ENCODE peak calls at places on chromosome 6, in five cellular contexts. F, R, M, Y and I are unnamed samples.

GRCh38 chr6:18990313-18990978 is 603.3 kb downstream of the RNF144B start:
- DNase-seq in F (peak; percentile 55), R (peak; percentile 69), M (peak; percentile 51), Y (peak; percentile 58), I (peak; percentile 9)

GRCh38 chr6:10518461-10519216 is 2.5 kb upstream of the GCNT2 start:
- DNase-seq in F (no peak), R (no peak), M (peak; percentile 75), Y (peak; percentile 54), I (peak; percentile 63)

GRCh38 chr6:113994934-113995342 is 24.0 kb upstream of the HDAC2 start:
- DNase-seq in F (peak; percentile 88), R (no peak), M (peak; percentile 22), Y (peak; percentile 87), I (peak; percentile 39)

GRCh38 chr6:42017021-42017643 is 33.2 kb upstream of the TAF8 start:
- DNase-seq in F (no peak), R (no peak), M (peak; percentile 59), Y (no peak), I (no peak)

GRCh38 chr6:2158596-2159271 is 86.7 kb downstream of the GMDS start:
- DNase-seq in F (peak; percentile 70), R (peak; percentile 66), M (peak; percentile 75), Y (no peak), I (peak; percentile 12)

GRCh38 chr6:136499370-136499769 is 50.9 kb downstream of the MAP7 start:
- DNase-seq in F (no peak), R (no peak), M (no peak), Y (no peak), I (no peak)

GRCh38 chr6:140366991-140367390 is 992.5 kb upstream of the CITED2 start:
- DNase-seq in F (no peak), R (no peak), M (no peak), Y (no peak), I (no peak)

GRCh38 chr6:134177753-134178229 is 125.4 kb upstream of the SLC2A12 start:
- DNase-seq in F (no peak), R (no peak), M (no peak), Y (peak; percentile 56), I (no peak)

GRCh38 chr6:19925533-19925932 is 88.4 kb downstream of the ID4 start:
- DNase-seq in F (no peak), R (no peak), M (no peak), Y (no peak), I (no peak)

GRCh38 chr6:22320750-22321149 is 23.9 kb upstream of the PRL start:
- DNase-seq in F (peak; percentile 24), R (no peak), M (no peak), Y (peak; percentile 2), I (no peak)

GRCh38 chr6:11172501-11173337 is 59.7 kb downstream of the NEDD9 start:
- DNase-seq in F (peak; percentile 23), R (peak; percentile 49), M (peak; percentile 59), Y (peak; percentile 66), I (peak; percentile 49)

GRCh38 chr6:45801471-45802289 is 214.0 kb downstream of the CLIC5 start:
- DNase-seq in F (no peak), R (no peak), M (no peak), Y (no peak), I (no peak)

GRCh38 chr6:44967481-44967880 is 360.6 kb upstream of the RUNX2 start:
- DNase-seq in F (no peak), R (no peak), M (no peak), Y (no peak), I (no peak)

GRCh38 chr6:169452117-169452868 is 198.6 kb upstream of the THBS2 start:
- DNase-seq in F (peak; percentile 45), R (no peak), M (peak; percentile 69), Y (no peak), I (peak; percentile 76)

GRCh38 chr6:137237413-137238170 is 18.4 kb upstream of the IFNGR1 start:
- DNase-seq in F (no peak), R (no peak), M (no peak), Y (peak; percentile 39), I (no peak)

GRCh38 chr6:25122001-25122400 is 157.2 kb upstream of the CARMIL1 start:
- DNase-seq in F (no peak), R (no peak), M (no peak), Y (no peak), I (no peak)

GRCh38 chr6:154931741-154932424 is 63.2 kb upstream of the TIAM2 start:
- DNase-seq in F (no peak), R (no peak), M (no peak), Y (peak; percentile 41), I (no peak)

GRCh38 chr6:15061176-15061575 is 184.7 kb upstream of the JARID2 start:
- DNase-seq in F (no peak), R (no peak), M (no peak), Y (no peak), I (no peak)

GRCh38 chr6:15061908-15062307 is 184.0 kb upstream of the JARID2 start:
- DNase-seq in F (no peak), R (no peak), M (no peak), Y (no peak), I (no peak)

GRCh38 chr6:15062311-15063252 is 183.3 kb upstream of the JARID2 start:
- DNase-seq in F (no peak), R (no peak), M (peak; percentile 48), Y (no peak), I (no peak)

GRCh38 chr6:15065603-15066002 is 180.3 kb upstream of the JARID2 start:
- DNase-seq in F (no peak), R (no peak), M (no peak), Y (no peak), I (peak; percentile 86)

DNA sequence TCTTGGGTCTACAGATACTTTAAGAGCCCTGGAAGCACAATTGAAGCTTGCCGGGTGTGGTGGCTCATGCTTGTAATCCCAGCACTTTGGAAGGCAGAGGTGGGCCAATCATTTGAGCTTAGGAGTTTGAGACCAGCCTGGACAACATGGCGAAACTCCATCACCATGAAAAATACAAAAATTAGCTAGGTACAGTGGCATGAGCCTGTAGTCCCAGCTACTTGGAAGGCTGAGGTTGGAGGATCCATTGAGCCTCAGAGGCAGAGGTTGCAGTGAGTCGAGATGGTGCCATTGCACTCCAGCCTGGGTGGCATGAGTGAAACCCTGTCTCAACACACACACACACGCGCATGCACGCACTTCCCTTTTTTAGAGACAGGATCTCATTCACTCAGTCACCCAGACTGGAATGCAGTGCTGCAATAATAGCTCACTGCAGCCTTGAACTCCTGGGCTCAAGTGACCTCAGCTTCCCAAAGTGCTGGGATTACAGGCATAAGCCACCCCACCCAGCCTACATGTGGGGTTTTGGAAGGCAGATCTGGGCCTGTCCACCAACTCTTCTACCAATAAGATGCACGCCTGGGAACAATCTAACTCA is 182.5 kb upstream of the JARID2 start:
- DNase-seq in F (no peak), R (no peak), M (no peak), Y (peak; percentile 31), I (no peak)
- TF ChIP-seq JUND in F (no peak), R (no peak), M (peak; percentile 10), Y (no peak), I (no peak)

DNA sequence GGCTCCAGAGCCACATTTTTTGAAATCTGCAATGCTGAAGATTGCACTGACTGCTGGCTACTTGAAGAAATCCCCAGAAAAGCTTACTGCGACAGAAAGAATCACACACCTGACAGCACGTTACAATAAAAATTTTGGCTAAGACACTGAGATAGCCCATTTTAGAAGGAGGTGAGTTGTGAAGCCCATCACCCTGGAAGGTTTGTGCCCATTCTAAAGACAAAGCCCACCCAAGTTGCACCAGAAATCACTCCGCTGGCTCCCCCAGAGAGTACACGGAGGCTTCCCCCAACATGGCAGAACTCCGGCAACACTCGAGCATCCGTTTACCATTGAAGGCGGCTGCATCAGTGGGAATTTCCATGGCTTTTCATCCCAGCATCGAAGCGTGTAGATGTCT is 29.4 kb downstream of the LPA start:
- DNase-seq in F (no peak), R (no peak), M (peak; percentile 2), Y (no peak), I (no peak)
- TF ChIP-seq JUND in F (no peak), R (no peak), M (no peak), Y (no peak), I (no peak)

GRCh38 chr6:104884867-104885517 is 25.3 kb upstream of the HACE1 start:
- DNase-seq in F (no peak), R (no peak), M (no peak), Y (no peak), I (no peak)
- TF ChIP-seq JUND in F (no peak), R (no peak), M (no peak), Y (no peak), I (no peak)

GRCh38 chr6:106275692-106276091 is 49.9 kb downstream of the ATG5 start:
- DNase-seq in F (no peak), R (no peak), M (no peak), Y (no peak), I (no peak)
- TF ChIP-seq JUND in F (no peak), R (no peak), M (no peak), Y (no peak), I (no peak)

DNA sequence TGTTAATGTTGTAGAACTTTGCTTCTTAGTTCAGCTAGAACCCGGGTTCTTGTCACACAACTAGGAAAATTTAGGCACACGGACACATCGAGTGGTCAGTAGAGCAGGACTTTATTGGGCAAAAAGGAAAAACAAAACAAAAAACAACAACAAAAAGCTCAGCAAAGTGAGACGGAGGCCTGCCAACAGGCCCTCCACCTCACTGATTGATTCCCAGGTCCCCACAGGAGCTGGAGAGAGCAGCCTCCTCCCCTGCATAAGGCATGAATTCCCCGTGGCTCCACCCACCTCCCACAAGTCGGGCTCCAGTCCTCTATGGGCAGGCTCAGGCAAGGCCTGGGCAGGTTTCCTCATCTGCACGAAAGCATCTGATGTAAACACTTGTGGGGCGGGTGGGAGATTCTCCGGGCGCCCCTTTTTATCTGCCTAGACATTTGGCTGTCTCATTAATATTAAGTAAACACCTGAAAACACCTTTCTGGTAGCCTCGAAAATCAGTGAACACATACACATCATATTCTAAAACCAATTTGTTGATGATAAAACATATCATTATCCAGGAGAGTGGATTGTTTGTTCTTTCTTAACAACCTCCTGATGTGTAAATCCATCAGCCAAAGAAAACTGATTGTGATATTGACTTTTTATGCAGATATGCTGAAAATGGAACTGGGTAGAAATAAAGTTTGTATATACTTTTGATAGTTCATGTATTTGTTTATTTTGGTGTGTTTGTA is 75.5 kb downstream of the ADGRG6 start:
- DNase-seq in F (peak; percentile 58), R (peak; percentile 47), M (no peak), Y (peak; percentile 69), I (peak; percentile 43)
- TF ChIP-seq JUND in F (no peak), R (no peak), M (no peak), Y (no peak), I (no peak)